ENCODE peak calls at places on chromosomes 16 and 17, in eight cellular contexts. One of them, this sample, is unnamed.

GRCh38 chr16:50547340-50547865 is 793 bp upstream of the NKD1 start:
- DNase-seq in RWPE2: no peak
- DNase-seq in Calu3: peak
- DNase-seq in bronchial epithelial cell: no peak
- DNase-seq in lung: no peak
- DNase-seq in hepatocyte: peak
- DNase-seq in AG09309: no peak
- DNase-seq in mammary epithelial cell: no peak
- DNase-seq in this sample: peak

GRCh38 chr16:29312835-29313558 is 93.5 kb downstream of the NPIPB11 start:
- DNase-seq in hepatocyte: no peak
- DNase-seq in lung: no peak
- DNase-seq in mammary epithelial cell: no peak
- DNase-seq in Calu3: no peak
- DNase-seq in bronchial epithelial cell: no peak
- DNase-seq in RWPE2: no peak
- DNase-seq in AG09309: no peak
- DNase-seq in this sample: no peak

GRCh38 chr17:50297407-50297865 is 23.2 kb downstream of the TMEM92 start:
- DNase-seq in AG09309: no peak
- DNase-seq in RWPE2: peak
- DNase-seq in bronchial epithelial cell: peak
- DNase-seq in hepatocyte: peak
- DNase-seq in Calu3: peak
- DNase-seq in lung: peak
- DNase-seq in mammary epithelial cell: no peak
- DNase-seq in this sample: peak

GRCh38 chr17:50778471-50778870 is 11.2 kb upstream of the ANKRD40CL start:
- DNase-seq in hepatocyte: no peak
- DNase-seq in bronchial epithelial cell: no peak
- DNase-seq in Calu3: no peak
- DNase-seq in mammary epithelial cell: no peak
- DNase-seq in lung: no peak
- DNase-seq in AG09309: no peak
- DNase-seq in RWPE2: no peak
- DNase-seq in this sample: no peak

GRCh38 chr16:11361751-11362742 is 16.8 kb downstream of the RMI2 start:
- DNase-seq in hepatocyte: no peak
- DNase-seq in AG09309: no peak
- DNase-seq in RWPE2: no peak
- DNase-seq in lung: no peak
- DNase-seq in mammary epithelial cell: no peak
- DNase-seq in bronchial epithelial cell: no peak
- DNase-seq in Calu3: no peak
- DNase-seq in this sample: no peak

GRCh38 chr17:61205931-61206330 is 193.7 kb upstream of the TBX2 start:
- DNase-seq in mammary epithelial cell: no peak
- DNase-seq in hepatocyte: no peak
- DNase-seq in AG09309: no peak
- DNase-seq in RWPE2: no peak
- DNase-seq in bronchial epithelial cell: peak
- DNase-seq in Calu3: no peak
- DNase-seq in lung: no peak
- DNase-seq in this sample: no peak

GRCh38 chr16:30004811-30005242 is 6.0 kb downstream of the DOC2A start:
- DNase-seq in bronchial epithelial cell: no peak
- DNase-seq in Calu3: no peak
- DNase-seq in lung: no peak
- DNase-seq in mammary epithelial cell: no peak
- DNase-seq in AG09309: no peak
- DNase-seq in hepatocyte: no peak
- DNase-seq in RWPE2: peak
- DNase-seq in this sample: no peak

GRCh38 chr17:39800540-39800939 is 62.8 kb downstream of the GRB7 start:
- DNase-seq in bronchial epithelial cell: no peak
- DNase-seq in hepatocyte: no peak
- DNase-seq in Calu3: peak
- DNase-seq in RWPE2: no peak
- DNase-seq in AG09309: no peak
- DNase-seq in mammary epithelial cell: peak
- DNase-seq in lung: no peak
- DNase-seq in this sample: no peak

GRCh38 chr17:17605083-17605746 is 13.7 kb upstream of the PEMT start:
- DNase-seq in RWPE2: no peak
- DNase-seq in Calu3: no peak
- DNase-seq in bronchial epithelial cell: no peak
- DNase-seq in mammary epithelial cell: no peak
- DNase-seq in hepatocyte: no peak
- DNase-seq in AG09309: no peak
- DNase-seq in lung: no peak
- DNase-seq in this sample: no peak

GRCh38 chr16:30183961-30184429 is 593 bp downstream of the CORO1A start:
- DNase-seq in RWPE2: no peak
- DNase-seq in Calu3: no peak
- DNase-seq in hepatocyte: no peak
- DNase-seq in AG09309: no peak
- DNase-seq in mammary epithelial cell: no peak
- DNase-seq in bronchial epithelial cell: no peak
- DNase-seq in lung: peak
- DNase-seq in this sample: no peak

GRCh38 chr16:4616047-4616811 is 1.5 kb upstream of the UBALD1 start:
- DNase-seq in AG09309: peak
- DNase-seq in lung: peak
- DNase-seq in RWPE2: peak
- DNase-seq in mammary epithelial cell: peak
- DNase-seq in hepatocyte: peak
- DNase-seq in Calu3: peak
- DNase-seq in bronchial epithelial cell: peak
- DNase-seq in this sample: peak
- TF ChIP-seq CTCF in AG09309: peak
- TF ChIP-seq CTCF in lung: peak
- TF ChIP-seq CTCF in RWPE2: peak
- TF ChIP-seq CTCF in mammary epithelial cell: no peak
- TF ChIP-seq CTCF in hepatocyte: peak
- TF ChIP-seq CTCF in Calu3: no peak
- TF ChIP-seq CTCF in bronchial epithelial cell: peak
- TF ChIP-seq CTCF in this sample: peak

GRCh38 chr17:43939886-43940285 is 2.4 kb downstream of the PPY start:
- DNase-seq in lung: no peak
- DNase-seq in hepatocyte: no peak
- DNase-seq in Calu3: no peak
- DNase-seq in mammary epithelial cell: no peak
- DNase-seq in RWPE2: no peak
- DNase-seq in bronchial epithelial cell: no peak
- DNase-seq in AG09309: no peak
- DNase-seq in this sample: no peak

GRCh38 chr17:43938838-43939182 is 3.5 kb downstream of the PPY start:
- DNase-seq in lung: no peak
- DNase-seq in Calu3: no peak
- DNase-seq in bronchial epithelial cell: no peak
- DNase-seq in mammary epithelial cell: no peak
- DNase-seq in AG09309: no peak
- DNase-seq in RWPE2: no peak
- DNase-seq in hepatocyte: no peak
- DNase-seq in this sample: no peak

GRCh38 chr17:43942286-43942685 is at the start of gene PPY:
- DNase-seq in hepatocyte: no peak
- DNase-seq in AG09309: no peak
- DNase-seq in Calu3: no peak
- DNase-seq in mammary epithelial cell: no peak
- DNase-seq in lung: no peak
- DNase-seq in bronchial epithelial cell: no peak
- DNase-seq in RWPE2: no peak
- DNase-seq in this sample: no peak

GRCh38 chr17:43943769-43944418 is 1.6 kb upstream of the PPY start:
- DNase-seq in mammary epithelial cell: peak
- DNase-seq in lung: peak
- DNase-seq in Calu3: peak
- DNase-seq in AG09309: peak
- DNase-seq in hepatocyte: peak
- DNase-seq in bronchial epithelial cell: peak
- DNase-seq in RWPE2: no peak
- DNase-seq in this sample: peak

DNA sequence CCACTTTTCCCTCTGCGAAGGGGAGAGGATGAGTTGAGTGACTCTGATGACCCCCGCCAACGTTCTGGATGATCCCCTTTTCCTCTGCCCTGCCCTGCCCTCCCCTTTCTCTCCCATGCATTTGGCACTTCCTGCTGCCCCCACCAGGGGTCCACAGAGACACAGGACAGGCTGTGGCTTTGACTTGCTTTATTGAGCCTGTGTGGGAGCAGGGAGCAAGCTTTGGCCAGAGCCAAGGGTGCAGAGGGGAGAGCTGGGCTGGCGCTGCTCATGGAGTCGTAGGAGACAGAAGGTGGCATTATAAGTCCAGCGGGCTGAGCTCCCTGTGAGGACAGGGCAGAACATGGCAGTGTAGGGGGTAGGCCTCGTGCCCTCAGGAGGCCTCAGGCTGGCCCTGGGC is 1.6 kb downstream of the PPY start:
- DNase-seq in mammary epithelial cell: no peak
- DNase-seq in Calu3: peak
- DNase-seq in RWPE2: no peak
- DNase-seq in bronchial epithelial cell: no peak
- DNase-seq in AG09309: no peak
- DNase-seq in hepatocyte: peak
- DNase-seq in lung: no peak
- DNase-seq in this sample: peak
- TF ChIP-seq CTCF in mammary epithelial cell: peak
- TF ChIP-seq CTCF in Calu3: peak
- TF ChIP-seq CTCF in RWPE2: peak
- TF ChIP-seq CTCF in bronchial epithelial cell: peak
- TF ChIP-seq CTCF in AG09309: peak
- TF ChIP-seq CTCF in hepatocyte: peak
- TF ChIP-seq CTCF in lung: no peak
- TF ChIP-seq CTCF in this sample: peak

DNA sequence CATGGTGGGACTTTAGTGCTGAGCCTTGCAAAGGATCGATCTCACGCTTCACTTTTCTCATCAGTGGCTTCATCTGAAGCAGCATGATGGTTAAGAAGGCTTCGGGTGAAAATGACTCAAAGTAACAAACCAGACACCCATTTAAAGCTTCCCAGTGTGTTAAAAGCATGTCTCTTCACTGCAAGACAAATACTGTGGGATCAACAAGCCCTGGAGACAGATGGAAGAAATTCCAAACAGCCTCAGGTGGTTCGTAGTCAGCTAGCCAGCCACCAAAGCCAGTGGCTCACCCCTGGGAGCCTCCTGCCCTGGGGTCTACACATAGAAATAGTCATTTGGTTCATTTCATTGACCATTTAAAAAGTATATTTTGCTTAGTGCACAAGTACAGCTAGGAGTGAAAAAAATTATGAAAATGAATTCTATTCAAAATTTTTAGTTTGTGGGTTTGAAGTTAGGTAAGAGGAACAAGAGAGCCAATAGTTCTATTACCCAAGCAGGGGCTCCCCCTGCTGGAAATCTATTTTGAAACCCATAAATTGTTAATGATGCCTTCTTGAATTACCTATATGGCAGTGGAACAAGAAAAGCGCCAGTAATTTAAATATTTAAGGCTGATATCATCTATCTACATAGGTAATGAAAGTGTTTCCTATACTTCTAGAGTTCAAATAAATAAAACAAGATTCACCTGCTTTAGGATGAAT is 51.6 kb downstream of the PMP22 start:
- DNase-seq in RWPE2: no peak
- DNase-seq in lung: no peak
- DNase-seq in AG09309: peak
- DNase-seq in hepatocyte: no peak
- DNase-seq in bronchial epithelial cell: peak
- DNase-seq in Calu3: no peak
- DNase-seq in mammary epithelial cell: no peak
- DNase-seq in this sample: no peak
- TF ChIP-seq CTCF in RWPE2: peak
- TF ChIP-seq CTCF in lung: no peak
- TF ChIP-seq CTCF in AG09309: peak
- TF ChIP-seq CTCF in hepatocyte: peak
- TF ChIP-seq CTCF in bronchial epithelial cell: peak
- TF ChIP-seq CTCF in Calu3: no peak
- TF ChIP-seq CTCF in mammary epithelial cell: peak
- TF ChIP-seq CTCF in this sample: no peak

GRCh38 chr17:48021964-48022363 is 15.6 kb downstream of the COPZ2 start:
- DNase-seq in mammary epithelial cell: no peak
- DNase-seq in bronchial epithelial cell: no peak
- DNase-seq in AG09309: no peak
- DNase-seq in Calu3: no peak
- DNase-seq in RWPE2: no peak
- DNase-seq in hepatocyte: no peak
- DNase-seq in lung: no peak
- DNase-seq in this sample: no peak

GRCh38 chr17:48022906-48023305 is 14.7 kb downstream of the COPZ2 start:
- DNase-seq in hepatocyte: no peak
- DNase-seq in lung: no peak
- DNase-seq in mammary epithelial cell: no peak
- DNase-seq in bronchial epithelial cell: no peak
- DNase-seq in RWPE2: no peak
- DNase-seq in AG09309: no peak
- DNase-seq in Calu3: no peak
- DNase-seq in this sample: no peak

GRCh38 chr17:48025040-48025903 is 12.3 kb downstream of the COPZ2 start:
- DNase-seq in RWPE2: peak
- DNase-seq in hepatocyte: peak
- DNase-seq in bronchial epithelial cell: peak
- DNase-seq in Calu3: peak
- DNase-seq in lung: peak
- DNase-seq in AG09309: peak
- DNase-seq in mammary epithelial cell: peak
- DNase-seq in this sample: peak

GRCh38 chr17:48024149-48025039 is 13.2 kb downstream of the COPZ2 start:
- DNase-seq in AG09309: no peak
- DNase-seq in lung: peak
- DNase-seq in mammary epithelial cell: peak
- DNase-seq in bronchial epithelial cell: no peak
- DNase-seq in hepatocyte: peak
- DNase-seq in RWPE2: peak
- DNase-seq in Calu3: peak
- DNase-seq in this sample: peak

GRCh38 chr17:48023408-48024148 is 14.0 kb downstream of the COPZ2 start:
- DNase-seq in mammary epithelial cell: peak
- DNase-seq in lung: peak
- DNase-seq in hepatocyte: peak
- DNase-seq in AG09309: no peak
- DNase-seq in bronchial epithelial cell: peak
- DNase-seq in Calu3: peak
- DNase-seq in RWPE2: peak
- DNase-seq in this sample: peak
- TF ChIP-seq CTCF in mammary epithelial cell: no peak
- TF ChIP-seq CTCF in lung: no peak
- TF ChIP-seq CTCF in hepatocyte: peak
- TF ChIP-seq CTCF in AG09309: peak
- TF ChIP-seq CTCF in bronchial epithelial cell: peak
- TF ChIP-seq CTCF in Calu3: peak
- TF ChIP-seq CTCF in RWPE2: peak
- TF ChIP-seq CTCF in this sample: peak

GRCh38 chr16:18069683-18070082 is 266.9 kb downstream of the NPIPA8 start:
- DNase-seq in AG09309: no peak
- DNase-seq in hepatocyte: no peak
- DNase-seq in RWPE2: no peak
- DNase-seq in bronchial epithelial cell: no peak
- DNase-seq in mammary epithelial cell: no peak
- DNase-seq in Calu3: no peak
- DNase-seq in lung: no peak
- DNase-seq in this sample: no peak
- TF ChIP-seq CTCF in AG09309: no peak
- TF ChIP-seq CTCF in hepatocyte: no peak
- TF ChIP-seq CTCF in RWPE2: no peak
- TF ChIP-seq CTCF in bronchial epithelial cell: no peak
- TF ChIP-seq CTCF in mammary epithelial cell: no peak
- TF ChIP-seq CTCF in Calu3: no peak
- TF ChIP-seq CTCF in lung: no peak
- TF ChIP-seq CTCF in this sample: no peak